ENCODE peak calls at places on chromosomes 3 and 15, in ten cellular contexts. H is thoracic aorta; N is GM23338; T is stimulated activated CD8-positive, alpha-beta memory T cell treated with anti-CD3 and anti-CD28 coated beads, Interleukin-4, amount 100 ng/mL, for 24 hours; D is ELR; M is A172; L is WERI-Rb-1; Z is heart left ventricle; W is esophagus squamous epithelium; C is suprapubic skin. J is an unnamed sample.

GRCh38 chr15:60541784-60542617 is 63.1 kb upstream of the ICE2 start:
- DNase-seq in H (no peak), N (no peak), T (no peak), D (no peak), M (no peak), L (no peak), Z (no peak), W (no peak), C (no peak), J (no peak)

GRCh38 chr3:179194931-179195330 is 46.8 kb downstream of the PIK3CA start:
- DNase-seq in H (no peak), N (peak; percentile 78), T (no peak), D (no peak), M (no peak), L (no peak), Z (no peak), W (no peak), C (no peak), J (no peak)

GRCh38 chr3:31813197-31813596 is 167.9 kb downstream of the OSBPL10 start:
- DNase-seq in H (no peak), N (no peak), T (no peak), D (no peak), M (no peak), L (no peak), Z (no peak), W (no peak), C (no peak), J (no peak)

GRCh38 chr3:193229851-193230250 is 11.2 kb upstream of the PLAAT1 start:
- DNase-seq in H (no peak), N (peak; percentile 23), T (no peak), D (no peak), M (no peak), L (no peak), Z (no peak), W (no peak), C (no peak), J (no peak)

GRCh38 chr15:80804970-80805495 is 25.9 kb downstream of the CEMIP start:
- DNase-seq in H (no peak), N (peak; percentile 21), T (no peak), D (no peak), M (no peak), L (no peak), Z (no peak), W (no peak), C (no peak), J (no peak)

GRCh38 chr15:51696566-51696965 is 15.3 kb downstream of the SCG3 start:
- DNase-seq in H (no peak), N (peak; percentile 7), T (no peak), D (no peak), M (no peak), L (no peak), Z (no peak), W (no peak), C (no peak), J (no peak)

GRCh38 chr3:164326714-164327113 is 751.6 kb downstream of the SI start:
- DNase-seq in H (no peak), N (no peak), T (no peak), D (no peak), M (no peak), L (no peak), Z (no peak), W (no peak), C (no peak), J (no peak)

GRCh38 chr15:81309647-81310460 is 14.1 kb downstream of the STARD5 start:
- DNase-seq in H (no peak), N (no peak), T (no peak), D (no peak), M (no peak), L (no peak), Z (no peak), W (no peak), C (no peak), J (no peak)

GRCh38 chr3:183584246-183584913 is 28.9 kb upstream of the KLHL6 start:
- DNase-seq in H (no peak), N (no peak), T (no peak), D (no peak), M (no peak), L (peak; percentile 53), Z (peak; percentile 65), W (no peak), C (peak; percentile 47), J (no peak)

GRCh38 chr3:128801779-128802369 is 75.9 kb downstream of the RAB7A start:
- DNase-seq in H (no peak), N (no peak), T (no peak), D (no peak), M (no peak), L (no peak), Z (peak; percentile 73), W (no peak), C (no peak), J (no peak)

GRCh38 chr3:153097213-153097612 is 64.8 kb upstream of the RAP2B start:
- DNase-seq in H (no peak), N (no peak), T (no peak), D (no peak), M (no peak), L (no peak), Z (no peak), W (no peak), C (no peak), J (no peak)

GRCh38 chr3:71214797-71215196 is 368.7 kb downstream of the FOXP1 start:
- DNase-seq in H (no peak), N (no peak), T (no peak), D (no peak), M (no peak), L (no peak), Z (no peak), W (no peak), C (no peak), J (no peak)

J was measured in anterior cingulate cortex.